ENCODE peak calls at places on chromosomes 2 and 18, in six cellular contexts. B is HCT116, C is AG04450, Y is A549, V is brain microvascular endothelial cell, A is Peyer's patch. R is an unnamed sample.

GRCh38 chr2:143988082-143988481 is 531.8 kb downstream of the ZEB2 start:
- DNase-seq in B (no peak), C (no peak), Y (no peak), V (no peak), A (no peak), R (no peak)

GRCh38 chr2:63049291-63050185 is 1.1 kb upstream of the OTX1 start:
- DNase-seq in B (no peak), C (no peak), Y (peak), V (no peak), A (no peak), R (no peak)

GRCh38 chr2:128533101-128533500 is 214.4 kb upstream of the HS6ST1 start:
- DNase-seq in B (no peak), C (no peak), Y (no peak), V (no peak), A (no peak), R (no peak)

GRCh38 chr18:55779711-55780590 is 192.0 kb upstream of the TCF4 start:
- DNase-seq in B (no peak), C (no peak), Y (no peak), V (no peak), A (peak), R (peak)

GRCh38 chr2:138771534-138771933 is 8.7 kb downstream of the NXPH2 start:
- DNase-seq in B (no peak), C (no peak), Y (no peak), V (no peak), A (no peak), R (no peak)

GRCh38 chr18:76445741-76446232 is 49.3 kb downstream of the ZNF516 start:
- DNase-seq in B (no peak), C (no peak), Y (no peak), V (no peak), A (peak), R (peak)

GRCh38 chr2:129923265-129924141 is 56.0 kb upstream of the RAB6C start:
- DNase-seq in B (peak), C (no peak), Y (peak), V (peak), A (no peak), R (no peak)

GRCh38 chr2:191650896-191651773 is 26.8 kb upstream of the NABP1 start:
- DNase-seq in B (no peak), C (no peak), Y (no peak), V (no peak), A (no peak), R (no peak)

GRCh38 chr2:233346930-233347329 is 7.4 kb upstream of the DGKD start:
- DNase-seq in B (no peak), C (no peak), Y (no peak), V (no peak), A (no peak), R (no peak)

GRCh38 chr2:120224735-120225548 is 1.7 kb upstream of the TMEM185B start:
- DNase-seq in B (no peak), C (no peak), Y (no peak), V (no peak), A (no peak), R (no peak)

GRCh38 chr2:217440000-217440399 is 562.8 kb downstream of the TNS1 start:
- DNase-seq in B (no peak), C (no peak), Y (no peak), V (no peak), A (no peak), R (no peak)

GRCh38 chr2:217438821-217439220 is 564.0 kb downstream of the TNS1 start:
- DNase-seq in B (no peak), C (no peak), Y (no peak), V (no peak), A (no peak), R (no peak)

GRCh38 chr2:217436386-217436785 is 566.4 kb downstream of the TNS1 start:
- DNase-seq in B (no peak), C (no peak), Y (no peak), V (no peak), A (no peak), R (no peak)

GRCh38 chr2:217438136-217438535 is 564.7 kb downstream of the TNS1 start:
- DNase-seq in B (no peak), C (no peak), Y (no peak), V (no peak), A (no peak), R (no peak)

GRCh38 chr2:217437289-217437688 is 565.5 kb downstream of the TNS1 start:
- DNase-seq in B (no peak), C (no peak), Y (no peak), V (no peak), A (no peak), R (no peak)
- H3K27ac ChIP-seq in B (no peak), C (no peak), Y (no peak), V (no peak), A (no peak), R (peak)

DNA sequence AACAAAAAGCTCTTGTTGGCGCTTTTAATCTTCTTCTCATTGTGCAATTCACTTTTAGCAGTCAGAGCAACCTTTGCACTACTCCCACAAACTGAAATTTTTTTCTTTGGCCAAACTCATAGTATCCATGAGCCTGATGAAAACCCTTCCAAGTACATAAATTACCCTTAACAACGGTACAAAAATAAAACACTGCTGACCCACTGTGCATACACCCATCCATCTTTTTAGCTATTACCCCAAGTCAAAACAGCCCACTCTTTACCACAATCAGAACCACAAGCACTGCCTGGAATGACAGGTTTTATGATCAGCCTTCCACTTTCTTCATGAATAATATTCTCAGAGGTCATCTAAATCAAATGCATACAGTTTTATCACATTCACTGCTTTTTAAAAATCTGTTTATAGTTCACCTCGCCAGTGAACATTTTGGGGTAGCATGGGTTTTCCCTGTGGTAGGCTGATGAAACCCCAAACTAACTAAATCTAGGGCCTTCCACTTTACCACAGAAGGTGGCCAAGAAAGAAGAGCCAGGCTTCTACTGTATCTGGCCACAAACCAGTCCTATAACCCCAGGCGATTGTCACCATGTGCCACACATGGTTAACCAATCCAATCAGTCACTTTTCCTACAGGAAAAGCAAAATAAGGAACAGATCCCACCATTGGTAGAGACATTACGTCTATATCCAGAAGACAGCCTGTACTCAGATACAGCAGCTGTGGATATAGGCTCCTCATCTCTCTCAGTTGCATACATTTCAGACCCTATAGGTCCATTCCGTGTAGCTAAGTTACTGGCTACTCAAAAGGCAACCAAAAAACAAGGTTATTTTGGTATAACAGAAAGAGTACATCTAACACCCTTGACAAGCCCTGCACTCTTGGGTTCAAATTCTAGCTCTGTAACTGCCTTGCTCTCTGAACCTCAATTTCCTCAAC is 171.3 kb downstream of the THADA start:
- DNase-seq in B (no peak), C (no peak), Y (no peak), V (no peak), A (no peak), R (no peak)
- H3K27ac ChIP-seq in B (peak), C (no peak), Y (peak), V (no peak), A (peak), R (no peak)

DNA sequence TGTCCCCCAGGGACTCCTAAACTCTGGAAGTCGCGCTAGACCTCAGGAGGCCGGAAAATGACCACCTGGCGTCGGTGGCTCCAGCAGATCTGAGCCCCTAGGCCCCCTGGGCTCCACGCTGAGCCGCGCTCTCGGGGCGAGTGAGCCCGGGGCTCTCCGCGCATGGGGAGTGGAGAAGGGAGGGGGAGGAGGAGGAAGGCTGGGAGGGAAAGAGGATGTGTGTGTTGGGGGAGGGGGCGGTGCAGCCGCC is 898 bp upstream of the DLX1 start:
- DNase-seq in B (no peak), C (no peak), Y (no peak), V (no peak), A (no peak), R (no peak)
- H3K27ac ChIP-seq in B (peak), C (peak), Y (peak), V (no peak), A (no peak), R (no peak)

GRCh38 chr2:69830045-69830905 is 815 bp downstream of the GMCL1 start:
- DNase-seq in B (no peak), C (no peak), Y (peak), V (peak), A (peak), R (no peak)
- H3K27ac ChIP-seq in B (peak), C (no peak), Y (peak), V (peak), A (peak), R (peak)